ENCODE peak calls at places on chromosomes 7 and 10, in nine cellular contexts. One of them, this sample, is unnamed. For H3K9me3, the result is how much of the 10 kb centered on the place peaks cover.

GRCh38 chr7:99324966-99325596 is 617 bp upstream of the ARPC1A start:
- DNase-seq in adrenal gland: no peak
- DNase-seq in transverse colon: no peak
- DNase-seq in keratinocyte: no peak
- DNase-seq in BE2C: no peak
- DNase-seq in fibroblast of lung: no peak
- DNase-seq in neural progenitor cell: peak
- DNase-seq in vagina: no peak
- DNase-seq in CD8-positive, alpha-beta T cell: no peak
- DNase-seq in this sample: no peak

GRCh38 chr7:42964849-42965805 is 33.0 kb downstream of the MRPL32 start:
- DNase-seq in keratinocyte: no peak
- DNase-seq in fibroblast of lung: peak
- DNase-seq in vagina: no peak
- DNase-seq in CD8-positive, alpha-beta T cell: no peak
- DNase-seq in BE2C: no peak
- DNase-seq in transverse colon: no peak
- DNase-seq in neural progenitor cell: no peak
- DNase-seq in adrenal gland: peak
- DNase-seq in this sample: no peak

GRCh38 chr10:94083662-94084323 is 90.1 kb downstream of the PLCE1 start:
- DNase-seq in fibroblast of lung: no peak
- DNase-seq in keratinocyte: no peak
- DNase-seq in transverse colon: no peak
- DNase-seq in CD8-positive, alpha-beta T cell: no peak
- DNase-seq in neural progenitor cell: no peak
- DNase-seq in vagina: no peak
- DNase-seq in adrenal gland: no peak
- DNase-seq in BE2C: no peak
- DNase-seq in this sample: no peak

GRCh38 chr7:44534501-44534900 is 6.6 kb downstream of the NPC1L1 start:
- DNase-seq in BE2C: peak
- DNase-seq in transverse colon: peak
- DNase-seq in keratinocyte: no peak
- DNase-seq in adrenal gland: no peak
- DNase-seq in fibroblast of lung: no peak
- DNase-seq in neural progenitor cell: peak
- DNase-seq in vagina: no peak
- DNase-seq in CD8-positive, alpha-beta T cell: no peak
- DNase-seq in this sample: no peak

GRCh38 chr7:152512711-152513110 is 76.9 kb upstream of the KMT2C start:
- DNase-seq in adrenal gland: no peak
- DNase-seq in BE2C: no peak
- DNase-seq in keratinocyte: no peak
- DNase-seq in transverse colon: no peak
- DNase-seq in CD8-positive, alpha-beta T cell: no peak
- DNase-seq in vagina: no peak
- DNase-seq in neural progenitor cell: no peak
- DNase-seq in fibroblast of lung: no peak
- DNase-seq in this sample: no peak

GRCh38 chr7:93046641-93047040 is 71.1 kb downstream of the SAMD9 start:
- DNase-seq in CD8-positive, alpha-beta T cell: no peak
- DNase-seq in transverse colon: no peak
- DNase-seq in adrenal gland: no peak
- DNase-seq in keratinocyte: no peak
- DNase-seq in BE2C: no peak
- DNase-seq in neural progenitor cell: no peak
- DNase-seq in fibroblast of lung: no peak
- DNase-seq in vagina: no peak
- DNase-seq in this sample: no peak

GRCh38 chr7:2301510-2301860 is 12.8 kb downstream of the SNX8 start:
- DNase-seq in keratinocyte: no peak
- DNase-seq in fibroblast of lung: peak
- DNase-seq in CD8-positive, alpha-beta T cell: no peak
- DNase-seq in transverse colon: no peak
- DNase-seq in adrenal gland: no peak
- DNase-seq in vagina: no peak
- DNase-seq in BE2C: no peak
- DNase-seq in neural progenitor cell: no peak
- DNase-seq in this sample: no peak

GRCh38 chr7:66859794-66860645 is 61.0 kb upstream of the TMEM248 start:
- DNase-seq in adrenal gland: peak
- DNase-seq in neural progenitor cell: peak
- DNase-seq in BE2C: no peak
- DNase-seq in vagina: no peak
- DNase-seq in fibroblast of lung: peak
- DNase-seq in transverse colon: no peak
- DNase-seq in CD8-positive, alpha-beta T cell: no peak
- DNase-seq in keratinocyte: no peak
- DNase-seq in this sample: no peak

GRCh38 chr7:76261935-76262334 is 40.5 kb upstream of the HSPB1 start:
- DNase-seq in BE2C: no peak
- DNase-seq in neural progenitor cell: no peak
- DNase-seq in adrenal gland: no peak
- DNase-seq in CD8-positive, alpha-beta T cell: no peak
- DNase-seq in keratinocyte: no peak
- DNase-seq in transverse colon: no peak
- DNase-seq in vagina: no peak
- DNase-seq in fibroblast of lung: no peak
- DNase-seq in this sample: no peak

GRCh38 chr7:46226860-46227259 is 305.8 kb upstream of the IGFBP3 start:
- DNase-seq in fibroblast of lung: no peak
- DNase-seq in vagina: no peak
- DNase-seq in transverse colon: no peak
- DNase-seq in CD8-positive, alpha-beta T cell: no peak
- DNase-seq in keratinocyte: no peak
- DNase-seq in BE2C: no peak
- DNase-seq in adrenal gland: no peak
- DNase-seq in neural progenitor cell: no peak
- DNase-seq in this sample: no peak

GRCh38 chr10:18233775-18234174 is 93.6 kb downstream of the CACNB2 start:
- DNase-seq in fibroblast of lung: no peak
- DNase-seq in adrenal gland: peak
- DNase-seq in transverse colon: peak
- DNase-seq in BE2C: peak
- DNase-seq in keratinocyte: no peak
- DNase-seq in neural progenitor cell: peak
- DNase-seq in vagina: peak
- DNase-seq in CD8-positive, alpha-beta T cell: no peak
- DNase-seq in this sample: no peak

GRCh38 chr7:32217841-32218467 is 147.7 kb upstream of the PDE1C start:
- DNase-seq in fibroblast of lung: no peak
- DNase-seq in transverse colon: no peak
- DNase-seq in CD8-positive, alpha-beta T cell: no peak
- DNase-seq in vagina: peak
- DNase-seq in BE2C: no peak
- DNase-seq in keratinocyte: no peak
- DNase-seq in adrenal gland: no peak
- DNase-seq in neural progenitor cell: no peak
- DNase-seq in this sample: no peak

GRCh38 chr10:11853468-11853867 is 30.3 kb downstream of the PROSER2 start:
- DNase-seq in BE2C: no peak
- DNase-seq in fibroblast of lung: no peak
- DNase-seq in transverse colon: no peak
- DNase-seq in CD8-positive, alpha-beta T cell: no peak
- DNase-seq in neural progenitor cell: no peak
- DNase-seq in adrenal gland: no peak
- DNase-seq in vagina: no peak
- DNase-seq in keratinocyte: no peak
- DNase-seq in this sample: no peak

GRCh38 chr7:27705200-27705594 is 34.8 kb upstream of the TAX1BP1 start:
- DNase-seq in vagina: no peak
- DNase-seq in CD8-positive, alpha-beta T cell: no peak
- DNase-seq in adrenal gland: no peak
- DNase-seq in keratinocyte: no peak
- DNase-seq in BE2C: no peak
- DNase-seq in fibroblast of lung: no peak
- DNase-seq in transverse colon: no peak
- DNase-seq in neural progenitor cell: no peak
- DNase-seq in this sample: no peak

GRCh38 chr10:133141144-133141962 is 18.7 kb upstream of the KNDC1 start:
- DNase-seq in adrenal gland: no peak
- DNase-seq in fibroblast of lung: no peak
- DNase-seq in vagina: no peak
- DNase-seq in CD8-positive, alpha-beta T cell: no peak
- DNase-seq in transverse colon: no peak
- DNase-seq in keratinocyte: no peak
- DNase-seq in BE2C: no peak
- DNase-seq in neural progenitor cell: no peak
- DNase-seq in this sample: no peak

GRCh38 chr10:110083884-110084283 is 76.1 kb downstream of the ADD3 start:
- DNase-seq in vagina: no peak
- DNase-seq in adrenal gland: no peak
- DNase-seq in transverse colon: no peak
- DNase-seq in CD8-positive, alpha-beta T cell: no peak
- DNase-seq in neural progenitor cell: no peak
- DNase-seq in fibroblast of lung: peak
- DNase-seq in keratinocyte: no peak
- DNase-seq in BE2C: no peak
- DNase-seq in this sample: no peak

DNA sequence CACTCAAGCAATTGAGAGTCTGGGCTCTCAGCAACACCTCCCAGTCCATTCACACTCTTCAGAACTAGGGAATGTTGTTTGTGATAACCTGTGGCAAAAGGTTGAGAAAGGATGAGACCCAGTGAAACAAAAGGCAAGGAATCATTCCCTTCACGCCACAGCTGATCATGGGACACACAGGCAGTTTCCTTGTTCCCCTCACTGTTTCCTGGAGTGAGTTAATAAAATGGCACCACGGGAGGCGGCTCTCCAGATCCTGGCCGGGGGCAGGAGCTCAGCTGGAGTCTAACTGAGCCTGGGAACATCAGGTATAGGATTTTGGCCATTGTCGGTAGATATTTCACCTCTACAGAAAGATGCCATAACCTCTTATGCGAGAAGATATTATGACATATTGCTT is 107.3 kb upstream of the FAM171A1 start:
- DNase-seq in neural progenitor cell: peak
- DNase-seq in adrenal gland: no peak
- DNase-seq in BE2C: no peak
- DNase-seq in vagina: no peak
- DNase-seq in transverse colon: no peak
- DNase-seq in fibroblast of lung: no peak
- DNase-seq in CD8-positive, alpha-beta T cell: no peak
- DNase-seq in keratinocyte: no peak
- DNase-seq in this sample: no peak
- H3K9me3 ChIP-seq in neural progenitor cell: under half
- H3K9me3 ChIP-seq in adrenal gland: under half
- H3K9me3 ChIP-seq in BE2C: under half
- H3K9me3 ChIP-seq in vagina: under half
- H3K9me3 ChIP-seq in transverse colon: under half
- H3K9me3 ChIP-seq in fibroblast of lung: under half
- H3K9me3 ChIP-seq in CD8-positive, alpha-beta T cell: under half
- H3K9me3 ChIP-seq in keratinocyte: under half
- H3K9me3 ChIP-seq in this sample: under half

GRCh38 chr7:63027075-63027474 is 971.6 kb upstream of the ZNF722 start:
- DNase-seq in fibroblast of lung: no peak
- DNase-seq in adrenal gland: no peak
- DNase-seq in keratinocyte: no peak
- DNase-seq in BE2C: no peak
- DNase-seq in neural progenitor cell: no peak
- DNase-seq in vagina: no peak
- DNase-seq in transverse colon: no peak
- DNase-seq in CD8-positive, alpha-beta T cell: no peak
- DNase-seq in this sample: no peak

GRCh38 chr7:63024446-63024845 is 974.2 kb upstream of the ZNF722 start:
- DNase-seq in neural progenitor cell: no peak
- DNase-seq in BE2C: no peak
- DNase-seq in CD8-positive, alpha-beta T cell: no peak
- DNase-seq in transverse colon: no peak
- DNase-seq in adrenal gland: no peak
- DNase-seq in keratinocyte: no peak
- DNase-seq in fibroblast of lung: no peak
- DNase-seq in vagina: no peak
- DNase-seq in this sample: no peak

GRCh38 chr7:63025815-63026214 is 972.8 kb upstream of the ZNF722 start:
- DNase-seq in neural progenitor cell: no peak
- DNase-seq in fibroblast of lung: no peak
- DNase-seq in transverse colon: no peak
- DNase-seq in CD8-positive, alpha-beta T cell: no peak
- DNase-seq in keratinocyte: no peak
- DNase-seq in vagina: no peak
- DNase-seq in adrenal gland: no peak
- DNase-seq in BE2C: no peak
- DNase-seq in this sample: no peak

GRCh38 chr7:63028376-63029206 is 970.1 kb upstream of the ZNF722 start:
- DNase-seq in neural progenitor cell: no peak
- DNase-seq in transverse colon: no peak
- DNase-seq in adrenal gland: no peak
- DNase-seq in vagina: peak
- DNase-seq in fibroblast of lung: no peak
- DNase-seq in CD8-positive, alpha-beta T cell: no peak
- DNase-seq in BE2C: no peak
- DNase-seq in keratinocyte: no peak
- DNase-seq in this sample: no peak

GRCh38 chr7:63023182-63023787 is 975.4 kb upstream of the ZNF722 start:
- DNase-seq in vagina: no peak
- DNase-seq in adrenal gland: no peak
- DNase-seq in BE2C: no peak
- DNase-seq in keratinocyte: no peak
- DNase-seq in neural progenitor cell: no peak
- DNase-seq in CD8-positive, alpha-beta T cell: no peak
- DNase-seq in fibroblast of lung: no peak
- DNase-seq in transverse colon: no peak
- DNase-seq in this sample: no peak
- H3K9me3 ChIP-seq in vagina: under half
- H3K9me3 ChIP-seq in adrenal gland: under half
- H3K9me3 ChIP-seq in BE2C: under half
- H3K9me3 ChIP-seq in keratinocyte: under half
- H3K9me3 ChIP-seq in neural progenitor cell: half or more
- H3K9me3 ChIP-seq in CD8-positive, alpha-beta T cell: under half
- H3K9me3 ChIP-seq in fibroblast of lung: under half
- H3K9me3 ChIP-seq in transverse colon: under half
- H3K9me3 ChIP-seq in this sample: under half

DNA sequence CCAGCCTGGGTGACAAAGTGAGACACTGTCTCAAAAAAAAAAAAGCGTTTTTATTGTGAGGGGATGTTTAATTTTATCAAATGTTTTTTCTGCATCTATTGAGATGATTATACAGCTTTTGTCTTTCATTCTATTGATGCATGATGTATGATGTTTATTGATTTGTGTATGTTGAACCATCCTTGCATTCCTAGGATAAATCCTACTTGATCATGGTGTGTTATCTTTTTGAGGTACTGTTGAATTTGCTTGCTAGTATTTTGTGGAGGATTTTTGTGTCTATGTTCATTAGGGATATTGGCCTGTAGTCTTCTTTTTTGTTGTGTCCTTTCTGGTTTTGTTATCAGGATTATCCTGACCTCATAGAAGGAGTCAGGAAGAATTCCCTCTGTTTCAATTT is 22.3 kb upstream of the PLA2G12B start:
- DNase-seq in transverse colon: no peak
- DNase-seq in vagina: no peak
- DNase-seq in keratinocyte: no peak
- DNase-seq in adrenal gland: no peak
- DNase-seq in CD8-positive, alpha-beta T cell: no peak
- DNase-seq in BE2C: no peak
- DNase-seq in neural progenitor cell: no peak
- DNase-seq in fibroblast of lung: no peak
- DNase-seq in this sample: no peak
- H3K9me3 ChIP-seq in transverse colon: under half
- H3K9me3 ChIP-seq in vagina: under half
- H3K9me3 ChIP-seq in keratinocyte: under half
- H3K9me3 ChIP-seq in adrenal gland: under half
- H3K9me3 ChIP-seq in CD8-positive, alpha-beta T cell: under half
- H3K9me3 ChIP-seq in BE2C: under half
- H3K9me3 ChIP-seq in neural progenitor cell: under half
- H3K9me3 ChIP-seq in fibroblast of lung: under half
- H3K9me3 ChIP-seq in this sample: under half

GRCh38 chr10:37957841-37958240 is 18.6 kb downstream of the ZNF25 start:
- DNase-seq in BE2C: no peak
- DNase-seq in fibroblast of lung: no peak
- DNase-seq in neural progenitor cell: no peak
- DNase-seq in vagina: no peak
- DNase-seq in adrenal gland: no peak
- DNase-seq in CD8-positive, alpha-beta T cell: no peak
- DNase-seq in keratinocyte: no peak
- DNase-seq in transverse colon: no peak
- DNase-seq in this sample: no peak
- H3K9me3 ChIP-seq in BE2C: under half
- H3K9me3 ChIP-seq in fibroblast of lung: under half
- H3K9me3 ChIP-seq in neural progenitor cell: under half
- H3K9me3 ChIP-seq in vagina: under half
- H3K9me3 ChIP-seq in adrenal gland: under half
- H3K9me3 ChIP-seq in CD8-positive, alpha-beta T cell: under half
- H3K9me3 ChIP-seq in keratinocyte: under half
- H3K9me3 ChIP-seq in transverse colon: under half
- H3K9me3 ChIP-seq in this sample: under half

This sample was measured in AG04450.